ENCODE peak calls at places on chromosomes 3 and 15, in ten cellular contexts. One of them, this sample, is unnamed. For H3K9me3, the result is how much of the 10 kb centered on the place peaks cover.

GRCh38 chr15:31303434-31304073 is 23.1 kb upstream of the KLF13 start:
- DNase-seq in CD4-positive, alpha-beta T cell: no peak
- DNase-seq in HepG2: no peak
- DNase-seq in heart left ventricle: no peak
- DNase-seq in right cardiac atrium: peak
- DNase-seq in Panc1: no peak
- DNase-seq in hepatocyte: no peak
- DNase-seq in psoas muscle: peak
- DNase-seq in breast epithelium: peak
- DNase-seq in neural progenitor cell: peak
- DNase-seq in this sample: no peak

GRCh38 chr15:68382286-68383007 is 49.5 kb downstream of the ITGA11 start:
- DNase-seq in right cardiac atrium: no peak
- DNase-seq in psoas muscle: no peak
- DNase-seq in neural progenitor cell: no peak
- DNase-seq in HepG2: no peak
- DNase-seq in hepatocyte: no peak
- DNase-seq in breast epithelium: no peak
- DNase-seq in heart left ventricle: no peak
- DNase-seq in CD4-positive, alpha-beta T cell: no peak
- DNase-seq in Panc1: no peak
- DNase-seq in this sample: no peak

GRCh38 chr3:64224826-64225606 is at the start of gene PRICKLE2:
- DNase-seq in right cardiac atrium: peak
- DNase-seq in psoas muscle: peak
- DNase-seq in HepG2: no peak
- DNase-seq in hepatocyte: peak
- DNase-seq in Panc1: no peak
- DNase-seq in breast epithelium: peak
- DNase-seq in neural progenitor cell: peak
- DNase-seq in heart left ventricle: peak
- DNase-seq in CD4-positive, alpha-beta T cell: no peak
- DNase-seq in this sample: no peak

GRCh38 chr15:64209680-64210334 is 47.0 kb upstream of the PPIB start:
- DNase-seq in neural progenitor cell: no peak
- DNase-seq in hepatocyte: peak
- DNase-seq in breast epithelium: no peak
- DNase-seq in psoas muscle: no peak
- DNase-seq in Panc1: peak
- DNase-seq in CD4-positive, alpha-beta T cell: no peak
- DNase-seq in heart left ventricle: no peak
- DNase-seq in HepG2: peak
- DNase-seq in right cardiac atrium: no peak
- DNase-seq in this sample: no peak

GRCh38 chr3:11600501-11601282 is 43.0 kb downstream of the VGLL4 start:
- DNase-seq in Panc1: peak
- DNase-seq in neural progenitor cell: peak
- DNase-seq in HepG2: peak
- DNase-seq in breast epithelium: peak
- DNase-seq in heart left ventricle: peak
- DNase-seq in right cardiac atrium: peak
- DNase-seq in psoas muscle: peak
- DNase-seq in hepatocyte: peak
- DNase-seq in CD4-positive, alpha-beta T cell: no peak
- DNase-seq in this sample: no peak

GRCh38 chr3:52330194-52330805 is 14.2 kb downstream of the DNAH1 start:
- DNase-seq in Panc1: no peak
- DNase-seq in psoas muscle: no peak
- DNase-seq in breast epithelium: no peak
- DNase-seq in neural progenitor cell: no peak
- DNase-seq in HepG2: no peak
- DNase-seq in right cardiac atrium: no peak
- DNase-seq in hepatocyte: no peak
- DNase-seq in heart left ventricle: peak
- DNase-seq in CD4-positive, alpha-beta T cell: no peak
- DNase-seq in this sample: no peak

GRCh38 chr15:91508633-91509032 is 344.9 kb upstream of the SLCO3A1 start:
- DNase-seq in CD4-positive, alpha-beta T cell: no peak
- DNase-seq in HepG2: no peak
- DNase-seq in neural progenitor cell: no peak
- DNase-seq in hepatocyte: no peak
- DNase-seq in heart left ventricle: no peak
- DNase-seq in breast epithelium: no peak
- DNase-seq in psoas muscle: no peak
- DNase-seq in right cardiac atrium: no peak
- DNase-seq in Panc1: no peak
- DNase-seq in this sample: no peak

GRCh38 chr3:62587169-62587568 is 213.8 kb upstream of the FEZF2 start:
- DNase-seq in HepG2: no peak
- DNase-seq in right cardiac atrium: no peak
- DNase-seq in psoas muscle: no peak
- DNase-seq in neural progenitor cell: no peak
- DNase-seq in CD4-positive, alpha-beta T cell: no peak
- DNase-seq in breast epithelium: no peak
- DNase-seq in hepatocyte: no peak
- DNase-seq in Panc1: no peak
- DNase-seq in heart left ventricle: no peak
- DNase-seq in this sample: no peak

GRCh38 chr15:74815121-74815933 is 2.7 kb downstream of the LMAN1L start:
- DNase-seq in heart left ventricle: no peak
- DNase-seq in neural progenitor cell: no peak
- DNase-seq in CD4-positive, alpha-beta T cell: no peak
- DNase-seq in hepatocyte: no peak
- DNase-seq in breast epithelium: no peak
- DNase-seq in HepG2: no peak
- DNase-seq in psoas muscle: no peak
- DNase-seq in Panc1: no peak
- DNase-seq in right cardiac atrium: peak
- DNase-seq in this sample: no peak

GRCh38 chr3:123076496-123077418 is 9.9 kb downstream of the PDIA5 start:
- DNase-seq in HepG2: no peak
- DNase-seq in Panc1: no peak
- DNase-seq in breast epithelium: no peak
- DNase-seq in CD4-positive, alpha-beta T cell: no peak
- DNase-seq in right cardiac atrium: peak
- DNase-seq in neural progenitor cell: no peak
- DNase-seq in hepatocyte: peak
- DNase-seq in psoas muscle: no peak
- DNase-seq in heart left ventricle: peak
- DNase-seq in this sample: no peak

GRCh38 chr3:10006048-10006761 is 19.6 kb upstream of the EMC3 start:
- DNase-seq in right cardiac atrium: no peak
- DNase-seq in psoas muscle: no peak
- DNase-seq in HepG2: peak
- DNase-seq in Panc1: no peak
- DNase-seq in heart left ventricle: no peak
- DNase-seq in CD4-positive, alpha-beta T cell: no peak
- DNase-seq in breast epithelium: no peak
- DNase-seq in hepatocyte: no peak
- DNase-seq in neural progenitor cell: no peak
- DNase-seq in this sample: no peak

GRCh38 chr3:124202754-124203153 is 210.8 kb upstream of the ROPN1 start:
- DNase-seq in right cardiac atrium: peak
- DNase-seq in neural progenitor cell: no peak
- DNase-seq in CD4-positive, alpha-beta T cell: no peak
- DNase-seq in Panc1: no peak
- DNase-seq in breast epithelium: no peak
- DNase-seq in HepG2: no peak
- DNase-seq in heart left ventricle: peak
- DNase-seq in psoas muscle: peak
- DNase-seq in hepatocyte: peak
- DNase-seq in this sample: no peak

GRCh38 chr3:178084938-178085816 is 451.1 kb upstream of the KCNMB2 start:
- DNase-seq in hepatocyte: peak
- DNase-seq in heart left ventricle: peak
- DNase-seq in breast epithelium: peak
- DNase-seq in psoas muscle: peak
- DNase-seq in right cardiac atrium: peak
- DNase-seq in Panc1: no peak
- DNase-seq in CD4-positive, alpha-beta T cell: peak
- DNase-seq in neural progenitor cell: peak
- DNase-seq in HepG2: peak
- DNase-seq in this sample: peak

GRCh38 chr3:66115858-66116654 is 77.3 kb upstream of the MAGI1 start:
- DNase-seq in CD4-positive, alpha-beta T cell: no peak
- DNase-seq in HepG2: peak
- DNase-seq in neural progenitor cell: peak
- DNase-seq in heart left ventricle: no peak
- DNase-seq in breast epithelium: peak
- DNase-seq in right cardiac atrium: no peak
- DNase-seq in psoas muscle: peak
- DNase-seq in Panc1: no peak
- DNase-seq in hepatocyte: peak
- DNase-seq in this sample: no peak

GRCh38 chr3:66372681-66373350 is 128.0 kb downstream of the LRIG1 start:
- DNase-seq in Panc1: no peak
- DNase-seq in heart left ventricle: peak
- DNase-seq in right cardiac atrium: peak
- DNase-seq in hepatocyte: peak
- DNase-seq in CD4-positive, alpha-beta T cell: peak
- DNase-seq in neural progenitor cell: peak
- DNase-seq in psoas muscle: no peak
- DNase-seq in breast epithelium: no peak
- DNase-seq in HepG2: peak
- DNase-seq in this sample: peak

DNA sequence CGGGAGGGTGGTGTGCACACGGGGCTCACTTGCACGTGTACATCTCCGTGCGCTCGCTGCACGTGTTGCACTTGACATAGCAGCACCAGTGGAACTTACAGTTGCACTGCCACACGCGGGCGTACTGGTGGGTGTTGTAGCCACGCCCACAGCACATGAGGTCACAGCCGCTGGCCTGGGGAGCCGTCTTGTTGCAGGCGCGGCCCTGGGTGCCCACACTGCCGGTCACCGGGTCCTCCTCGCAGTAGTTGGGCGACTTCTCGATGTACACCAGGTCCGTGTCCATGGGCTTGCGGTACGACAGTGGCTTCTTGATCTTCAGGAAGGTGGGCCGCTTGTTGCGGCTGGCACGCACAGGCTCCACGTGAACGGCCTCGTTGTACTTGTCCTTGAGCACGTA is 61.0 kb downstream of the WNT7A start:
- DNase-seq in Panc1: no peak
- DNase-seq in psoas muscle: peak
- DNase-seq in CD4-positive, alpha-beta T cell: no peak
- DNase-seq in right cardiac atrium: no peak
- DNase-seq in HepG2: no peak
- DNase-seq in hepatocyte: no peak
- DNase-seq in neural progenitor cell: no peak
- DNase-seq in breast epithelium: no peak
- DNase-seq in heart left ventricle: no peak
- DNase-seq in this sample: no peak
- H3K9me3 ChIP-seq in Panc1: under half
- H3K9me3 ChIP-seq in psoas muscle: under half
- H3K9me3 ChIP-seq in CD4-positive, alpha-beta T cell: under half
- H3K9me3 ChIP-seq in right cardiac atrium: under half
- H3K9me3 ChIP-seq in HepG2: under half
- H3K9me3 ChIP-seq in hepatocyte: under half
- H3K9me3 ChIP-seq in neural progenitor cell: under half
- H3K9me3 ChIP-seq in breast epithelium: under half
- H3K9me3 ChIP-seq in heart left ventricle: under half
- H3K9me3 ChIP-seq in this sample: under half

GRCh38 chr15:25208735-25209134 is 230.1 kb downstream of the UBE3A start:
- DNase-seq in breast epithelium: no peak
- DNase-seq in HepG2: no peak
- DNase-seq in heart left ventricle: no peak
- DNase-seq in CD4-positive, alpha-beta T cell: no peak
- DNase-seq in hepatocyte: no peak
- DNase-seq in psoas muscle: no peak
- DNase-seq in neural progenitor cell: no peak
- DNase-seq in Panc1: no peak
- DNase-seq in right cardiac atrium: no peak
- DNase-seq in this sample: no peak
- H3K9me3 ChIP-seq in breast epithelium: under half
- H3K9me3 ChIP-seq in HepG2: half or more
- H3K9me3 ChIP-seq in heart left ventricle: under half
- H3K9me3 ChIP-seq in CD4-positive, alpha-beta T cell: under half
- H3K9me3 ChIP-seq in hepatocyte: under half
- H3K9me3 ChIP-seq in psoas muscle: under half
- H3K9me3 ChIP-seq in neural progenitor cell: under half
- H3K9me3 ChIP-seq in Panc1: under half
- H3K9me3 ChIP-seq in right cardiac atrium: under half
- H3K9me3 ChIP-seq in this sample: under half

GRCh38 chr15:46526726-46527110 is 891.9 kb downstream of the SQOR start:
- DNase-seq in psoas muscle: no peak
- DNase-seq in heart left ventricle: no peak
- DNase-seq in Panc1: no peak
- DNase-seq in HepG2: no peak
- DNase-seq in right cardiac atrium: no peak
- DNase-seq in neural progenitor cell: no peak
- DNase-seq in breast epithelium: no peak
- DNase-seq in CD4-positive, alpha-beta T cell: no peak
- DNase-seq in hepatocyte: no peak
- DNase-seq in this sample: no peak

DNA sequence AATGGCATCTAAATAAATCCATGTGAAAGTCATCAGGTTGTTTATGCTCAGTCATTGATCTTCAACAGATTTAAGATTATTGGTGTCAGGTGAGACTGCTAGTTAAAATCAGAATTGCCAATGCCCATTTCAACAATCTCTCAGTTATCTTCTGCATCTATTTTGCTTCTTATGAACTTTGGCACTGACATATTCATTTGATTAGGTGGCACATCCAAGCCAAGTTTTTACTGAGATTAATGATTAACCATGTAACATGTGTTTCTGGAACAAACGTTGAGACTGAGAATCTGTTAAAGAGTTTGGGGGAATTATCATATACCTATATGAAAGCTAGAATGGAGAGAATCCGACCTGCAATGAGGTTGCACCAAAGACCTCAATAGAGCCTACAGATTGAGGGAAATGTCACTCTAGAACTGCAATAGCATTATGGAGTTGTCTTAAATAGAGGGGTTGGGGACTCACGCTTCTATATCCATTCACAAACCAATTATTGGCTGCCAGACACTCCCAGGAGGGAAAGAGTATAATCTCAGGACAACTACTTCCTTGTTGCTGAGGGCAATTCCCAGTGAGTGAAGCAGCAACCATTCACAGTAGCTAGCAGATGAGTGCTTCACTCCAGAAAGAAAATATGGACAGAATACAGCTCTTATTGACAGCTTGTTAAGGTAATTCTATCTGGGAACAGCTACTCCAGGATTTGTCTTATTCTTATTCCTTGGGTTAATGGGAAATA is 891.3 kb downstream of the SQOR start:
- DNase-seq in right cardiac atrium: no peak
- DNase-seq in heart left ventricle: no peak
- DNase-seq in psoas muscle: no peak
- DNase-seq in hepatocyte: no peak
- DNase-seq in HepG2: no peak
- DNase-seq in neural progenitor cell: no peak
- DNase-seq in CD4-positive, alpha-beta T cell: no peak
- DNase-seq in Panc1: no peak
- DNase-seq in breast epithelium: no peak
- DNase-seq in this sample: no peak
- H3K9me3 ChIP-seq in right cardiac atrium: under half
- H3K9me3 ChIP-seq in heart left ventricle: under half
- H3K9me3 ChIP-seq in psoas muscle: under half
- H3K9me3 ChIP-seq in hepatocyte: under half
- H3K9me3 ChIP-seq in HepG2: half or more
- H3K9me3 ChIP-seq in neural progenitor cell: under half
- H3K9me3 ChIP-seq in CD4-positive, alpha-beta T cell: under half
- H3K9me3 ChIP-seq in Panc1: under half
- H3K9me3 ChIP-seq in breast epithelium: under half
- H3K9me3 ChIP-seq in this sample: under half

GRCh38 chr3:74592359-74592758 is 22.1 kb downstream of the CNTN3 start:
- DNase-seq in hepatocyte: no peak
- DNase-seq in CD4-positive, alpha-beta T cell: no peak
- DNase-seq in psoas muscle: no peak
- DNase-seq in Panc1: no peak
- DNase-seq in heart left ventricle: no peak
- DNase-seq in breast epithelium: no peak
- DNase-seq in HepG2: no peak
- DNase-seq in right cardiac atrium: no peak
- DNase-seq in neural progenitor cell: no peak
- DNase-seq in this sample: no peak
- H3K9me3 ChIP-seq in hepatocyte: under half
- H3K9me3 ChIP-seq in CD4-positive, alpha-beta T cell: under half
- H3K9me3 ChIP-seq in psoas muscle: under half
- H3K9me3 ChIP-seq in Panc1: under half
- H3K9me3 ChIP-seq in heart left ventricle: under half
- H3K9me3 ChIP-seq in breast epithelium: under half
- H3K9me3 ChIP-seq in HepG2: under half
- H3K9me3 ChIP-seq in right cardiac atrium: under half
- H3K9me3 ChIP-seq in neural progenitor cell: under half
- H3K9me3 ChIP-seq in this sample: under half

This sample was measured in T-helper 17 cell.